ENCODE peak calls at places on chromosomes 13 and 19, in nine cellular contexts. N, F, Q, S, H, W, X, M and I are unnamed samples.
A peak's percentile ranks its signal among the peaks of the same experiment; 100 is the strongest.

GRCh38 chr13:75908137-75908536 is 272.0 kb downstream of the LMO7 start:
- DNase-seq in N (no peak), F (peak; percentile 3), Q (no peak), S (no peak), H (peak; percentile 6), W (no peak), X (no peak), M (no peak), I (no peak)

GRCh38 chr19:55526216-55527196 is 10.4 kb downstream of the SBK2 start:
- DNase-seq in N (peak; percentile 87), F (peak; percentile 83), Q (peak; percentile 40), S (peak; percentile 57), H (no peak), W (no peak), X (peak; percentile 75), M (no peak), I (no peak)

GRCh38 chr13:91045351-91046034 is 302.0 kb upstream of the MIR17HG start:
- DNase-seq in N (peak; percentile 33), F (peak; percentile 12), Q (peak; percentile 25), S (peak; percentile 12), H (peak; percentile 26), W (no peak), X (peak; percentile 13), M (peak; percentile 12), I (peak; percentile 52)

GRCh38 chr13:37905736-37906135 is 36.2 kb upstream of the TRPC4 start:
- DNase-seq in N (no peak), F (peak; percentile 36), Q (no peak), S (no peak), H (no peak), W (no peak), X (no peak), M (no peak), I (no peak)

GRCh38 chr13:59776924-59777690 is 386.6 kb downstream of the DIAPH3 start:
- DNase-seq in N (peak; percentile 86), F (peak; percentile 88), Q (no peak), S (no peak), H (no peak), W (no peak), X (no peak), M (no peak), I (no peak)

GRCh38 chr19:33419763-33420080 is 46.2 kb downstream of the CEBPG start:
- DNase-seq in N (no peak), F (no peak), Q (peak; percentile 81), S (peak; percentile 88), H (peak; percentile 88), W (no peak), X (no peak), M (no peak), I (no peak)

GRCh38 chr13:23921451-23921888 is 24.2 kb upstream of the C1QTNF9B start:
- DNase-seq in N (peak; percentile 72), F (peak; percentile 77), Q (peak; percentile 90), S (peak; percentile 36), H (peak; percentile 58), W (peak; percentile 21), X (peak; percentile 72), M (peak; percentile 23), I (peak; percentile 5)

GRCh38 chr19:20858861-20859260 is 64.2 kb upstream of the ZNF85 start:
- DNase-seq in N (no peak), F (no peak), Q (peak; percentile 58), S (no peak), H (peak; percentile 15), W (no peak), X (no peak), M (no peak), I (no peak)

GRCh38 chr13:80341771-80342271 is 895 bp upstream of the SPRY2 start:
- DNase-seq in N (peak; percentile 41), F (peak; percentile 48), Q (peak; percentile 77), S (peak; percentile 80), H (peak; percentile 89), W (no peak), X (peak; percentile 68), M (no peak), I (no peak)

GRCh38 chr13:80339578-80339840 is 1.4 kb downstream of the SPRY2 start:
- DNase-seq in N (no peak), F (no peak), Q (peak; percentile 56), S (peak; percentile 63), H (peak; percentile 65), W (no peak), X (no peak), M (no peak), I (no peak)

GRCh38 chr13:80341098-80341701 is at the start of gene SPRY2:
- DNase-seq in N (peak; percentile 89), F (peak; percentile 99), Q (peak; percentile 97), S (peak; percentile 92), H (peak; percentile 97), W (peak; percentile 42), X (peak; percentile 97), M (peak; percentile 68), I (no peak)

GRCh38 chr13:80339841-80340642 is 884 bp downstream of the SPRY2 start:
- DNase-seq in N (peak; percentile 30), F (peak; percentile 75), Q (peak; percentile 31), S (peak; percentile 60), H (peak; percentile 60), W (peak; percentile 38), X (peak; percentile 60), M (no peak), I (no peak)

GRCh38 chr13:80340643-80341097 is 256 bp downstream of the SPRY2 start:
- DNase-seq in N (no peak), F (peak; percentile 79), Q (no peak), S (no peak), H (no peak), W (no peak), X (no peak), M (no peak), I (no peak)
- TF ChIP-seq EZH2phosphoT487 in N (no peak), F (no peak), Q (no peak), S (no peak), H (no peak), W (no peak), X (no peak), M (no peak), I (no peak)

GRCh38 chr19:51696606-51697005 is 3.5 kb downstream of the SPACA6 start:
- DNase-seq in N (no peak), F (no peak), Q (no peak), S (no peak), H (no peak), W (no peak), X (no peak), M (no peak), I (no peak)

GRCh38 chr19:51694318-51695085 is 1.4 kb downstream of the SPACA6 start:
- DNase-seq in N (no peak), F (no peak), Q (no peak), S (peak; percentile 2), H (no peak), W (no peak), X (no peak), M (no peak), I (no peak)

GRCh38 chr19:51695702-51696315 is 2.7 kb downstream of the SPACA6 start:
- DNase-seq in N (no peak), F (no peak), Q (no peak), S (peak; percentile 3), H (no peak), W (no peak), X (no peak), M (no peak), I (no peak)

GRCh38 chr19:51693819-51694218 is 689 bp downstream of the SPACA6 start:
- DNase-seq in N (no peak), F (no peak), Q (no peak), S (no peak), H (no peak), W (no peak), X (no peak), M (no peak), I (no peak)

DNA sequence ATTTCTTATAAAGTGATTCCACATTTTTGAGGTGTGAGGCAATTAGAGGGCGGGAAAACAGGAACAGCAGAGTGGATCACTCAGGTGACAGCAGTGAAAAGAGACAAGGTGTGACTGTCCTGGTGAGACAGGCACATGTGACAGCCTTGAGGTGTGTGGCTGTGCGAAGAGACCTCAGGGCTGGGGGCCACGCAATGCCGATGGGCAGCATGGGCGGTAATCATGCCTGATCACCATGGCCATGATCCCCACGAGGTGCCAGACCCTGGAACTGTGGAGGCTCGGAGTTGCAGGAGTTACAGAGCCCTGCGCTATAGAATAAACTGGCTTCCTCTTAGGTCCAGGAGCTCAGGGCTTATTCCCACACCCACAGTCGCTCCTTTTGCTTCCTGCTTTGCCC is 2.0 kb downstream of the SPACA6 start:
- DNase-seq in N (no peak), F (no peak), Q (no peak), S (peak; percentile 1), H (no peak), W (no peak), X (no peak), M (no peak), I (no peak)
- H3K79me2 ChIP-seq in N (peaks cover 60% of the 10 kb centered on the region), F (peaks cover 98% of the 10 kb centered on the region), Q (peaks cover 15% of the 10 kb centered on the region), S (peaks cover 95% of the 10 kb centered on the region), H (no peaks in the 10 kb centered on the region), W (no peaks in the 10 kb centered on the region), X (peaks cover 88% of the 10 kb centered on the region), M (peaks cover 36% of the 10 kb centered on the region), I (no peaks in the 10 kb centered on the region)

GRCh38 chr13:81001828-81002385 is 661.0 kb upstream of the SPRY2 start:
- DNase-seq in N (no peak), F (no peak), Q (no peak), S (no peak), H (no peak), W (no peak), X (no peak), M (no peak), I (no peak)
- H3K27ac ChIP-seq in N (no peak overlapping the region), F (no peak overlapping the region), Q (no peak overlapping the region), S (peak overlapping the region; percentile 57), H (no peak overlapping the region), W (no peak overlapping the region), X (no peak overlapping the region), M (no peak overlapping the region), I (no peak overlapping the region)

GRCh38 chr19:8368136-8368535 is 4.2 kb downstream of the ANGPTL4 start:
- DNase-seq in N (no peak), F (no peak), Q (no peak), S (peak; percentile 8), H (no peak), W (no peak), X (no peak), M (no peak), I (no peak)

GRCh38 chr19:8367327-8368001 is 3.5 kb downstream of the ANGPTL4 start:
- DNase-seq in N (peak; percentile 97), F (peak; percentile 92), Q (peak; percentile 84), S (peak; percentile 95), H (peak; percentile 68), W (no peak), X (peak; percentile 92), M (no peak), I (no peak)

GRCh38 chr19:8366961-8367326 is 3.0 kb downstream of the ANGPTL4 start:
- DNase-seq in N (no peak), F (peak; percentile 40), Q (no peak), S (no peak), H (no peak), W (no peak), X (no peak), M (no peak), I (no peak)

GRCh38 chr19:8371011-8371804 is 7.3 kb downstream of the ANGPTL4 start:
- DNase-seq in N (no peak), F (no peak), Q (no peak), S (peak; percentile 37), H (no peak), W (no peak), X (no peak), M (no peak), I (no peak)

DNA sequence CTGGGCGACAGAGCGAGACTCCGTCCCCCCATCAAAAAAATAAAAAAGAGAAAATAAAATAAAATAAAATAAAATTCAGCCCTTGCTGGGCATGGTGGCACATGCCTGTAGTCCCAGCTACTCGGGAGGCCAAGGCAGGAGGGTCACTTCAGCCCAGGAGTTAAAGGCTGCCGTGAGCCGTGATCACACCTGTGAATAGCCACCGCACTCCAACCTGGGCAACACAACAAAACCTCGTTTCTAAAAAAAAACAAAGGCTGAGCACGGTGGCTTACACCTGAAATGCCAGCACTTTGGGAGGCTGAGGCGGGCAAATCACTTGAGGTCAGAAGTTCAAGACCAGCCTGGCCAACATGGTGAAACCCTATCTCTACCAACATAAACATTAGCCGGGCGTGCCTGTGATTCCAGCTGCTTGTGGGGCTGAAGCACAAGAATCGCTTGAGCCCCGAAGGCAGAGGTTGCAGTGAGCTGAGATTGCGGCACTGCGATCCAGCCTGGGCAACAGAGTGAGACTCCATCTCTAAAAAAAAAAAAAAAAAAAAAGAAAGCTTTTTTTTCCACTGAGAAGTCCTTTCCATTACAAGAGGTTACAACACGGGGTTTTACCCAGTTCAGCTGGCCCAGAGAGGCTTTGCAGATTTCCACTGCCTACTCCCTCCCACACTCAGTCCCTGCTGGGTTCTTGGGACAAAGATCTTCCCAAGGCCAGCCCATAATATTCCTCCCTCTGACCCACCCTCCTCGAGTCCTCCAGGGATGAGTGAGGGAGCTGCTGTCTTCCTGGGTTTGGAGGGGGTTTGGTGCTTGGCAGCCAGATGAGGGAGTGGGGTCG is 6.4 kb downstream of the ANGPTL4 start:
- DNase-seq in N (no peak), F (no peak), Q (no peak), S (no peak), H (no peak), W (no peak), X (no peak), M (no peak), I (no peak)
- TF ChIP-seq EZH2phosphoT487 in N (no peak), F (no peak), Q (no peak), S (no peak), H (no peak), W (no peak), X (no peak), M (no peak), I (no peak)